ENCODE peak calls at places on chromosomes 16 and 17, in eight cellular contexts. D, N, X, K, O, Z, Q and U are unnamed samples.

GRCh38 chr16:11667824-11668589 is at the start of gene SNN:
- DNase-seq in D (no peak), N (peak; percentile 92), X (peak; percentile 73), K (peak; percentile 83), O (peak; percentile 90), Z (peak; percentile 72), Q (peak; percentile 87), U (no peak)

GRCh38 chr16:66273644-66274334 is 92.7 kb upstream of the CDH5 start:
- DNase-seq in D (no peak), N (no peak), X (peak; percentile 16), K (peak; percentile 56), O (no peak), Z (peak; percentile 54), Q (peak; percentile 31), U (no peak)

GRCh38 chr16:74852500-74852875 is 77.9 kb upstream of the FA2H start:
- DNase-seq in D (no peak), N (no peak), X (no peak), K (no peak), O (no peak), Z (no peak), Q (no peak), U (no peak)

GRCh38 chr16:5504028-5504758 is 406.6 kb upstream of the EEF2KMT start:
- DNase-seq in D (no peak), N (peak; percentile 11), X (no peak), K (no peak), O (no peak), Z (no peak), Q (no peak), U (no peak)

GRCh38 chr17:73879987-73880386 is 235.7 kb upstream of the SDK2 start:
- DNase-seq in D (no peak), N (no peak), X (no peak), K (no peak), O (no peak), Z (no peak), Q (no peak), U (no peak)

GRCh38 chr17:65564793-65565192 is 3.3 kb upstream of the AXIN2 start:
- DNase-seq in D (no peak), N (no peak), X (no peak), K (peak; percentile 67), O (no peak), Z (peak; percentile 40), Q (peak; percentile 55), U (no peak)

GRCh38 chr16:13013043-13013442 is 111.6 kb downstream of the SHISA9 start:
- DNase-seq in D (no peak), N (no peak), X (no peak), K (no peak), O (no peak), Z (no peak), Q (no peak), U (no peak)

GRCh38 chr16:12126091-12126806 is 149.7 kb downstream of the SNX29 start:
- DNase-seq in D (no peak), N (no peak), X (no peak), K (no peak), O (no peak), Z (no peak), Q (no peak), U (no peak)

GRCh38 chr16:23990507-23990906 is 154.7 kb downstream of the PRKCB start:
- DNase-seq in D (no peak), N (no peak), X (no peak), K (no peak), O (no peak), Z (no peak), Q (no peak), U (no peak)

GRCh38 chr16:82701302-82702022 is 74.7 kb downstream of the CDH13 start:
- DNase-seq in D (no peak), N (no peak), X (no peak), K (peak; percentile 17), O (no peak), Z (no peak), Q (no peak), U (no peak)

GRCh38 chr17:2704031-2704889 is 7.3 kb downstream of the CLUH start:
- DNase-seq in D (no peak), N (peak; percentile 8), X (no peak), K (no peak), O (no peak), Z (no peak), Q (no peak), U (no peak)

GRCh38 chr17:34847939-34848338 is 113.3 kb downstream of the CCT6B start:
- DNase-seq in D (no peak), N (no peak), X (no peak), K (no peak), O (no peak), Z (no peak), Q (no peak), U (no peak)

GRCh38 chr17:13995856-13996635 is 73.3 kb upstream of the COX10 start:
- DNase-seq in D (no peak), N (no peak), X (no peak), K (peak; percentile 21), O (no peak), Z (no peak), Q (no peak), U (peak; percentile 14)

GRCh38 chr17:74637265-74637664 is 13.7 kb upstream of the CD300E start:
- DNase-seq in D (no peak), N (no peak), X (no peak), K (no peak), O (no peak), Z (no peak), Q (no peak), U (no peak)

GRCh38 chr16:75420987-75421819 is 12.1 kb downstream of the CFDP1 start:
- DNase-seq in D (no peak), N (peak; percentile 88), X (peak; percentile 45), K (peak; percentile 81), O (peak; percentile 82), Z (peak; percentile 45), Q (peak; percentile 75), U (no peak)

GRCh38 chr17:7048968-7049367 is 5.1 kb upstream of the SLC16A11 start:
- DNase-seq in D (no peak), N (no peak), X (no peak), K (no peak), O (no peak), Z (no peak), Q (no peak), U (no peak)

GRCh38 chr17:50174444-50174843 is 8.6 kb downstream of the SGCA start:
- DNase-seq in D (no peak), N (no peak), X (no peak), K (no peak), O (no peak), Z (no peak), Q (no peak), U (no peak)

GRCh38 chr16:30958164-30959083 is 870 bp downstream of the SETD1A start:
- DNase-seq in D (no peak), N (no peak), X (peak; percentile 67), K (peak; percentile 49), O (peak; percentile 52), Z (peak; percentile 43), Q (no peak), U (no peak)

GRCh38 chr16:66135376-66135775 is 231.1 kb upstream of the CDH5 start:
- DNase-seq in D (no peak), N (peak; percentile 72), X (no peak), K (peak; percentile 54), O (peak; percentile 14), Z (peak; percentile 25), Q (no peak), U (no peak)

GRCh38 chr16:68973611-68974120 is 130.3 kb downstream of the TANGO6 start:
- DNase-seq in D (no peak), N (no peak), X (no peak), K (no peak), O (no peak), Z (no peak), Q (no peak), U (no peak)

GRCh38 chr17:68015081-68015723 is 18.9 kb upstream of the C17orf58 start:
- DNase-seq in D (no peak), N (no peak), X (no peak), K (no peak), O (no peak), Z (no peak), Q (no peak), U (no peak)

GRCh38 chr16:75238132-75238852 is 13.1 kb downstream of the BCAR1 start:
- DNase-seq in D (no peak), N (peak; percentile 87), X (no peak), K (peak; percentile 92), O (peak; percentile 62), Z (peak; percentile 91), Q (peak; percentile 63), U (no peak)

GRCh38 chr16:3792472-3793012 is 75.2 kb upstream of the TRAP1 start:
- DNase-seq in D (no peak), N (no peak), X (no peak), K (no peak), O (no peak), Z (no peak), Q (no peak), U (no peak)

GRCh38 chr16:50719401-50720337 is 22.2 kb upstream of the CYLD start:
- DNase-seq in D (no peak), N (no peak), X (no peak), K (no peak), O (peak; percentile 66), Z (no peak), Q (no peak), U (no peak)
- TF ChIP-seq CTCF in D (no peak), N (no peak), X (no peak), K (no peak), O (no peak), Z (no peak), Q (no peak), U (no peak)

GRCh38 chr17:78865682-78866390 is 25.2 kb upstream of the USP36 start:
- DNase-seq in D (no peak), N (peak; percentile 82), X (peak; percentile 83), K (peak; percentile 83), O (peak; percentile 87), Z (peak; percentile 80), Q (peak; percentile 83), U (no peak)
- TF ChIP-seq CTCF in D (peak; percentile 91), N (peak; percentile 92), X (peak; percentile 95), K (peak; percentile 95), O (peak; percentile 88), Z (peak; percentile 81), Q (peak; percentile 64), U (peak; percentile 92)

GRCh38 chr17:81403040-81403467 is 7.8 kb downstream of the BAHCC1 start:
- DNase-seq in D (no peak), N (no peak), X (no peak), K (peak; percentile 31), O (no peak), Z (peak; percentile 46), Q (no peak), U (no peak)
- TF ChIP-seq CTCF in D (peak; percentile 13), N (no peak), X (no peak), K (peak; percentile 36), O (no peak), Z (peak; percentile 29), Q (no peak), U (no peak)

GRCh38 chr17:48623583-48623982 is 2.6 kb downstream of the HOXB9 start:
- DNase-seq in D (no peak), N (no peak), X (no peak), K (no peak), O (no peak), Z (no peak), Q (no peak), U (no peak)

GRCh38 chr17:48624118-48624517 is 2.0 kb downstream of the HOXB9 start:
- DNase-seq in D (no peak), N (no peak), X (no peak), K (no peak), O (no peak), Z (no peak), Q (no peak), U (no peak)

GRCh38 chr17:48626202-48626469 is at the start of gene HOXB9:
- DNase-seq in D (no peak), N (no peak), X (no peak), K (no peak), O (no peak), Z (peak; percentile 12), Q (no peak), U (no peak)

GRCh38 chr17:48625502-48626201 is 506 bp downstream of the HOXB9 start:
- DNase-seq in D (no peak), N (no peak), X (peak; percentile 66), K (no peak), O (peak; percentile 89), Z (no peak), Q (peak; percentile 79), U (no peak)

GRCh38 chr17:48624544-48625501 is 1.3 kb downstream of the HOXB9 start:
- DNase-seq in D (no peak), N (no peak), X (peak; percentile 50), K (no peak), O (peak; percentile 51), Z (no peak), Q (no peak), U (no peak)
- TF ChIP-seq CTCF in D (no peak), N (no peak), X (no peak), K (no peak), O (no peak), Z (no peak), Q (no peak), U (no peak)